ENCODE peak calls at places on chromosomes 16 and 17, in eight cellular contexts. One of them, this sample, is unnamed.

GRCh38 chr17:28810437-28810836 is 32.2 kb downstream of the FAM222B start:
- DNase-seq in iPS-NIHi11: no peak
- DNase-seq in HFFc6: no peak
- DNase-seq in naive thymus-derived CD8-positive, alpha-beta T cell: no peak
- DNase-seq in head of caudate nucleus: no peak
- DNase-seq in GM04504: no peak
- DNase-seq in NCI-H446 treated with DMSO at 0.1 percent for 48 hours: no peak
- DNase-seq in GDM1: no peak
- DNase-seq in this sample: no peak

GRCh38 chr17:79221597-79221996 is 147.0 kb downstream of the ENGASE start:
- DNase-seq in head of caudate nucleus: no peak
- DNase-seq in iPS-NIHi11: no peak
- DNase-seq in GDM1: no peak
- DNase-seq in NCI-H446 treated with DMSO at 0.1 percent for 48 hours: no peak
- DNase-seq in GM04504: no peak
- DNase-seq in naive thymus-derived CD8-positive, alpha-beta T cell: no peak
- DNase-seq in HFFc6: no peak
- DNase-seq in this sample: no peak

GRCh38 chr17:73555199-73555810 is 88.9 kb downstream of the SDK2 start:
- DNase-seq in NCI-H446 treated with DMSO at 0.1 percent for 48 hours: no peak
- DNase-seq in HFFc6: no peak
- DNase-seq in GDM1: no peak
- DNase-seq in head of caudate nucleus: no peak
- DNase-seq in iPS-NIHi11: no peak
- DNase-seq in GM04504: no peak
- DNase-seq in naive thymus-derived CD8-positive, alpha-beta T cell: no peak
- DNase-seq in this sample: no peak

GRCh38 chr16:75002474-75002873 is 3.6 kb downstream of the ZNRF1 start:
- DNase-seq in NCI-H446 treated with DMSO at 0.1 percent for 48 hours: no peak
- DNase-seq in iPS-NIHi11: no peak
- DNase-seq in GM04504: no peak
- DNase-seq in naive thymus-derived CD8-positive, alpha-beta T cell: no peak
- DNase-seq in HFFc6: no peak
- DNase-seq in GDM1: no peak
- DNase-seq in head of caudate nucleus: no peak
- DNase-seq in this sample: peak

GRCh38 chr17:56892333-56892732 is 21.5 kb downstream of the TRIM25 start:
- DNase-seq in GDM1: no peak
- DNase-seq in NCI-H446 treated with DMSO at 0.1 percent for 48 hours: no peak
- DNase-seq in head of caudate nucleus: no peak
- DNase-seq in HFFc6: no peak
- DNase-seq in GM04504: no peak
- DNase-seq in iPS-NIHi11: no peak
- DNase-seq in naive thymus-derived CD8-positive, alpha-beta T cell: no peak
- DNase-seq in this sample: no peak

GRCh38 chr17:29568331-29569244 is at the start of gene TP53I13:
- DNase-seq in NCI-H446 treated with DMSO at 0.1 percent for 48 hours: peak
- DNase-seq in naive thymus-derived CD8-positive, alpha-beta T cell: peak
- DNase-seq in GDM1: peak
- DNase-seq in iPS-NIHi11: peak
- DNase-seq in HFFc6: peak
- DNase-seq in GM04504: peak
- DNase-seq in head of caudate nucleus: peak
- DNase-seq in this sample: peak

GRCh38 chr16:86681440-86681838 is 103.1 kb downstream of the FOXL1 start:
- DNase-seq in iPS-NIHi11: no peak
- DNase-seq in NCI-H446 treated with DMSO at 0.1 percent for 48 hours: no peak
- DNase-seq in naive thymus-derived CD8-positive, alpha-beta T cell: no peak
- DNase-seq in GM04504: no peak
- DNase-seq in HFFc6: no peak
- DNase-seq in GDM1: no peak
- DNase-seq in head of caudate nucleus: no peak
- DNase-seq in this sample: no peak

GRCh38 chr16:89619880-89620279 is 6.4 kb downstream of the DPEP1 start:
- DNase-seq in GDM1: no peak
- DNase-seq in iPS-NIHi11: no peak
- DNase-seq in NCI-H446 treated with DMSO at 0.1 percent for 48 hours: no peak
- DNase-seq in naive thymus-derived CD8-positive, alpha-beta T cell: no peak
- DNase-seq in HFFc6: no peak
- DNase-seq in GM04504: no peak
- DNase-seq in head of caudate nucleus: no peak
- DNase-seq in this sample: no peak

GRCh38 chr17:48795444-48796162 is 21.4 kb downstream of the TTLL6 start:
- DNase-seq in HFFc6: peak
- DNase-seq in head of caudate nucleus: no peak
- DNase-seq in naive thymus-derived CD8-positive, alpha-beta T cell: no peak
- DNase-seq in NCI-H446 treated with DMSO at 0.1 percent for 48 hours: no peak
- DNase-seq in iPS-NIHi11: no peak
- DNase-seq in GM04504: peak
- DNase-seq in GDM1: no peak
- DNase-seq in this sample: no peak

GRCh38 chr17:7586673-7587419 is 3.0 kb downstream of the SOX15 start:
- DNase-seq in GDM1: no peak
- DNase-seq in naive thymus-derived CD8-positive, alpha-beta T cell: no peak
- DNase-seq in GM04504: no peak
- DNase-seq in HFFc6: no peak
- DNase-seq in NCI-H446 treated with DMSO at 0.1 percent for 48 hours: no peak
- DNase-seq in head of caudate nucleus: no peak
- DNase-seq in iPS-NIHi11: no peak
- DNase-seq in this sample: no peak

GRCh38 chr16:89448656-89449055 is 41.7 kb downstream of the ANKRD11 start:
- DNase-seq in NCI-H446 treated with DMSO at 0.1 percent for 48 hours: no peak
- DNase-seq in iPS-NIHi11: no peak
- DNase-seq in naive thymus-derived CD8-positive, alpha-beta T cell: no peak
- DNase-seq in GM04504: no peak
- DNase-seq in HFFc6: no peak
- DNase-seq in GDM1: no peak
- DNase-seq in head of caudate nucleus: no peak
- DNase-seq in this sample: no peak

GRCh38 chr17:76083536-76083935 is 4.6 kb downstream of the ZACN start:
- DNase-seq in GM04504: no peak
- DNase-seq in NCI-H446 treated with DMSO at 0.1 percent for 48 hours: no peak
- DNase-seq in GDM1: no peak
- DNase-seq in head of caudate nucleus: no peak
- DNase-seq in HFFc6: no peak
- DNase-seq in naive thymus-derived CD8-positive, alpha-beta T cell: no peak
- DNase-seq in iPS-NIHi11: no peak
- DNase-seq in this sample: no peak